ENCODE peak calls at places on chromosome 6, in four cellular contexts. D is sigmoid colon, E is stomach, X is upper lobe of left lung. J is an unnamed sample.

GRCh38 chr6:39079726-39080125 is 31.1 kb downstream of the GLP1R start:
- DNase-seq in D (no peak), E (no peak), X (peak; percentile 12), J (no peak)

GRCh38 chr6:5173862-5174643 is 86.7 kb downstream of the LYRM4 start:
- DNase-seq in X (no peak), D (no peak), E (no peak), J (no peak)

GRCh38 chr6:140460267-140460666 is 1085.8 kb upstream of the CITED2 start:
- DNase-seq in D (no peak), X (no peak), E (no peak), J (no peak)

GRCh38 chr6:105949939-105950582 is 136.1 kb upstream of the PRDM1 start:
- DNase-seq in E (no peak), X (no peak), D (no peak), J (no peak)

GRCh38 chr6:11201772-11202512 is 30.5 kb downstream of the NEDD9 start:
- DNase-seq in D (no peak), E (no peak), X (no peak), J (no peak)

GRCh38 chr6:106546322-106547052 is 82.8 kb downstream of the RTN4IP1 start:
- DNase-seq in D (no peak), E (no peak), X (no peak), J (no peak)

GRCh38 chr6:84764332-84765049 is at the start of gene TBX18:
- DNase-seq in X (peak; percentile 39), D (peak; percentile 91), E (peak; percentile 39), J (peak; percentile 72)

GRCh38 chr6:18339599-18339998 is 47.6 kb upstream of the RNF144B start:
- DNase-seq in X (no peak), E (no peak), D (no peak), J (no peak)

GRCh38 chr6:53412751-53413150 is 64.0 kb upstream of the ELOVL5 start:
- DNase-seq in X (no peak), E (no peak), D (no peak), J (no peak)

GRCh38 chr6:102736941-102737368 is 1343.4 kb downstream of the GRIK2 start:
- DNase-seq in E (no peak), X (no peak), D (no peak), J (no peak)

GRCh38 chr6:121297699-121298098 is 36.6 kb downstream of the TBC1D32 start:
- DNase-seq in D (no peak), E (no peak), X (no peak), J (no peak)

GRCh38 chr6:170063431-170063830 is 227.4 kb downstream of the DLL1 start:
- DNase-seq in X (peak; percentile 17), E (peak; percentile 21), D (peak; percentile 46), J (peak; percentile 36)

GRCh38 chr6:470051-470900 is 78.7 kb downstream of the IRF4 start:
- DNase-seq in X (no peak), E (no peak), D (no peak), J (no peak)

GRCh38 chr6:142947702-142948480 is 2.9 kb upstream of the HIVEP2 start:
- DNase-seq in E (no peak), X (no peak), D (no peak), J (no peak)

GRCh38 chr6:39203804-39204495 is 25.3 kb downstream of the KCNK5 start:
- DNase-seq in D (no peak), E (peak; percentile 94), X (peak; percentile 95), J (no peak)

GRCh38 chr6:27565839-27566779 is 93.2 kb upstream of the ZNF184 start:
- DNase-seq in D (no peak), E (no peak), X (no peak), J (no peak)

GRCh38 chr6:89817481-89817880 is 2.1 kb downstream of the MDN1 start:
- DNase-seq in E (no peak), D (no peak), X (no peak), J (no peak)

GRCh38 chr6:45722876-45723275 is 292.8 kb downstream of the CLIC5 start:
- DNase-seq in D (no peak), E (no peak), X (no peak), J (no peak)

GRCh38 chr6:113995632-113996031 is 24.7 kb upstream of the HDAC2 start:
- DNase-seq in X (peak; percentile 26), E (no peak), D (peak; percentile 69), J (no peak)

GRCh38 chr6:64266351-64266821 is 630.8 kb downstream of the PHF3 start:
- DNase-seq in X (no peak), D (no peak), E (no peak), J (no peak)

GRCh38 chr6:125270380-125270779 is 31.4 kb downstream of the HDDC2 start:
- DNase-seq in X (no peak), D (no peak), E (no peak), J (no peak)

GRCh38 chr6:135181333-135182119 is 418 bp downstream of the MYB start:
- DNase-seq in E (no peak), X (no peak), D (no peak), J (no peak)

GRCh38 chr6:35218021-35218420 is 4.3 kb downstream of the SCUBE3 start:
- DNase-seq in X (no peak), D (no peak), E (no peak), J (no peak)

GRCh38 chr6:141464490-141464889 is 668.2 kb upstream of the GJE1 start:
- DNase-seq in D (no peak), X (no peak), E (no peak), J (no peak)

GRCh38 chr6:16635810-16636602 is 125.3 kb downstream of the ATXN1 start:
- DNase-seq in X (peak; percentile 30), E (no peak), D (no peak), J (no peak)

GRCh38 chr6:123830110-123830509 is 26.4 kb downstream of the NKAIN2 start:
- DNase-seq in X (no peak), D (no peak), E (no peak), J (no peak)

GRCh38 chr6:111367393-111368088 is 115.5 kb downstream of the REV3L start:
- DNase-seq in X (no peak), E (no peak), D (no peak), J (no peak)

GRCh38 chr6:105272783-105273182 is 93.0 kb upstream of the POPDC3 start:
- DNase-seq in E (peak; percentile 74), X (peak; percentile 68), D (no peak), J (no peak)

GRCh38 chr6:122610690-122611455 is 668 bp downstream of the PKIB start:
- DNase-seq in E (peak; percentile 83), D (no peak), X (peak; percentile 54), J (peak; percentile 25)

GRCh38 chr6:39377530-39377929 is 55.0 kb upstream of the KCNK16 start:
- DNase-seq in E (no peak), X (peak; percentile 52), D (peak; percentile 85), J (peak; percentile 28)

GRCh38 chr6:64680446-64680845 is 1026.6 kb downstream of the EYS start:
- DNase-seq in E (no peak), D (no peak), X (no peak), J (no peak)

GRCh38 chr6:169893624-169894023 is 142.2 kb downstream of the ERMARD start:
- DNase-seq in D (no peak), E (no peak), X (no peak), J (no peak)

GRCh38 chr6:2197177-2197671 is 48.2 kb downstream of the GMDS start:
- DNase-seq in D (no peak), E (no peak), X (no peak), J (no peak)

GRCh38 chr6:159594750-159595117 is 98.3 kb downstream of the SOD2 start:
- DNase-seq in D (no peak), E (no peak), X (no peak), J (no peak)

GRCh38 chr6:54244430-54244829 is 63.8 kb upstream of the TINAG start:
- DNase-seq in X (no peak), E (no peak), D (no peak), J (no peak)

DNA sequence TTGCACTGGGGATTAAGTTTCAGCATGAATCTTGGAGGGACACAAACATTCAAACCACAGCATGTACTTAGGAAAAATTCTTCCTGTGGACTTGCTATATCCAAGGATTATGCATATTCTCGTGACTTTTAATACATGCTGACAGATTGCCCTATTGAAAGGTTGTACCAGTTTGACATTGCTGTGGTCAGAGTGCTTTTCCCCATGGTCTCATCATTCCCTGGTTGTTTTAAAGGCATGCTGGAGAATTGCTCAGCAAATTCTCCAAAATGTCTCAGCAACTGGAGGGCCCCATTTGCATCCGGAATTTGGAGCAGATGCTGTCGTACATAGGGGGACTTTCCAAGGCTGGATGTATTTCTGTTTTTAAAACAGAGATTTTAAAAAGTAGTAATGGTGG is 7.4 kb downstream of the HECA start:
- DNase-seq in D (no peak), X (no peak), E (no peak), J (no peak)
- H3K4me1 ChIP-seq in D (no peaks in the 10 kb centered on the region), X (peaks cover 78% of the 10 kb centered on the region), E (peaks cover 9% of the 10 kb centered on the region), J (no peaks in the 10 kb centered on the region)

GRCh38 chr6:48233063-48233462 is 122.1 kb upstream of the PTCHD4 start:
- DNase-seq in X (no peak), D (no peak), E (no peak), J (no peak)

GRCh38 chr6:48240287-48240686 is 129.3 kb upstream of the PTCHD4 start:
- DNase-seq in D (no peak), E (no peak), X (no peak), J (no peak)

GRCh38 chr6:48236375-48236774 is 125.4 kb upstream of the PTCHD4 start:
- DNase-seq in X (no peak), D (no peak), E (no peak), J (no peak)
- TF ChIP-seq POLR2AphosphoS5 in X (no peak), D (no peak), E (no peak), J (no peak)

GRCh38 chr6:148570456-148570855 is 176.4 kb upstream of the UST start:
- DNase-seq in E (no peak), X (no peak), D (no peak), J (no peak)
- H3K4me1 ChIP-seq in E (no peaks in the 10 kb centered on the region), X (no peaks in the 10 kb centered on the region), D (no peaks in the 10 kb centered on the region), J (no peaks in the 10 kb centered on the region)

GRCh38 chr6:166333172-166333995 is 9.0 kb downstream of the SFT2D1 start:
- DNase-seq in X (no peak), D (no peak), E (no peak), J (no peak)

GRCh38 chr6:166334878-166335277 is 7.5 kb downstream of the SFT2D1 start:
- DNase-seq in D (no peak), X (no peak), E (no peak), J (no peak)

GRCh38 chr6:166335378-166336366 is 6.7 kb downstream of the SFT2D1 start:
- DNase-seq in D (no peak), E (no peak), X (no peak), J (no peak)

GRCh38 chr6:166331503-166332133 is 10.7 kb downstream of the SFT2D1 start:
- DNase-seq in X (no peak), D (no peak), E (no peak), J (no peak)

DNA sequence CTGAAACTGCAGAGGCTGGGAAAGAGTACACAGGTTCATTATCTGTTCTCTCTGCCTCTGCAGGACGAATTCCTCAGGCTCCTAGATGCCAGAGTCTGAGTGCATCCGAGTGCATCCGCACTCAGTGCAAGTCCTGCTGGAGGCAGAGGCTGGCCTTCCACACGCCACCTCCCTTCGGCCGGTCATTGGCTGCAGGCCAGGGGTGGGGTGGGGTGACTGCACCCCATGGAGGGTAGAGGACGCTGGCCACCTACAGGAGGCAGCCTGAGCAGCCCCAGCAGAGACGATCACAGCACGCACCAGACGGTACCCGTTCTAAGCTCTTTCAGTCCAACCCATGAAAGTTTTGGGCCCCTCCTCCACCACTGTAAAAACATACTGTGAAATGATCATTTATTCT is 11.7 kb downstream of the SFT2D1 start:
- DNase-seq in X (no peak), E (peak; percentile 69), D (no peak), J (no peak)
- TF ChIP-seq POLR2AphosphoS5 in X (no peak), E (no peak), D (no peak), J (no peak)

GRCh38 chr6:33204415-33205171 is at the start of gene HSD17B8:
- DNase-seq in E (peak; percentile 96), X (peak; percentile 98), D (peak; percentile 97), J (peak; percentile 93)
- H3K4me1 ChIP-seq in E (peaks cover 46% of the 10 kb centered on the region), X (peaks cover 71% of the 10 kb centered on the region), D (no peaks in the 10 kb centered on the region), J (peaks cover 15% of the 10 kb centered on the region)